ENCODE peak calls at places on chromosomes 4 and X, in ten cellular contexts. Z is heart right ventricle; F is Panc1; P is A549; S is RWPE1; K is H9; N is fibroblast of lung; T is ascending aorta; W is IMR-90; V is CD8-positive, alpha-beta T cell. L is an unnamed sample.

GRCh38 chr4:180189639-180190038 is 2053.6 kb upstream of the TENM3 start:
- DNase-seq in K (no peak), Z (no peak), P (no peak), V (no peak), F (no peak), S (no peak), N (no peak), W (peak), T (no peak), L (no peak)

GRCh38 chr4:188403272-188403671 is 264.0 kb downstream of the TRIML1 start:
- DNase-seq in N (no peak), T (no peak), Z (no peak), P (no peak), S (no peak), V (no peak), K (peak), F (no peak), W (no peak), L (no peak)

GRCh38 chr4:6606465-6607235 is 31.7 kb downstream of the MAN2B2 start:
- DNase-seq in F (no peak), N (no peak), W (no peak), K (no peak), T (no peak), P (no peak), S (no peak), V (no peak), Z (no peak), L (no peak)

GRCh38 chrX:108735087-108735679 is 1.2 kb downstream of the IRS4 start:
- DNase-seq in W (no peak), T (no peak), V (no peak), P (peak), S (no peak), N (no peak), F (no peak), K (peak), Z (no peak), L (no peak)

GRCh38 chr4:149145803-149146202 is 669.8 kb downstream of the IQCM start:
- DNase-seq in N (peak), P (no peak), T (no peak), Z (no peak), S (no peak), W (peak), F (no peak), V (no peak), K (no peak), L (no peak)

GRCh38 chrX:97740886-97741285 is 857.2 kb downstream of the RPA4 start:
- DNase-seq in W (no peak), V (no peak), N (peak), F (no peak), S (no peak), K (no peak), T (no peak), P (no peak), Z (no peak), L (no peak)

GRCh38 chr4:2408401-2408958 is 10.0 kb downstream of the ZFYVE28 start:
- DNase-seq in K (peak), T (no peak), P (no peak), V (no peak), W (no peak), S (peak), N (no peak), Z (no peak), F (no peak), L (no peak)

GRCh38 chrX:153549231-153549630 is 31.8 kb downstream of the ATP2B3 start:
- DNase-seq in F (no peak), Z (no peak), K (no peak), T (no peak), N (no peak), W (no peak), V (no peak), S (no peak), P (no peak), L (no peak)

GRCh38 chr4:2253160-2254084 is 8.5 kb downstream of the MXD4 start:
- DNase-seq in F (no peak), V (no peak), S (no peak), P (no peak), T (peak), W (no peak), Z (peak), K (no peak), N (no peak), L (peak)

GRCh38 chrX:54089191-54089590 is 44.9 kb upstream of the PHF8 start:
- DNase-seq in P (no peak), K (no peak), V (no peak), W (no peak), Z (no peak), F (no peak), N (no peak), T (no peak), S (no peak), L (no peak)

GRCh38 chr4:75895744-75896314 is 6.4 kb downstream of the PPEF2 start:
- DNase-seq in P (peak), K (peak), N (no peak), F (peak), V (no peak), W (peak), S (peak), Z (no peak), T (no peak), L (no peak)

GRCh38 chr4:110653602-110654253 is 30.9 kb upstream of the PITX2 start:
- DNase-seq in Z (no peak), S (no peak), N (no peak), K (no peak), V (no peak), W (no peak), T (no peak), P (no peak), F (no peak), L (no peak)

GRCh38 chr4:25442863-25443307 is 65.8 kb downstream of the ANAPC4 start:
- DNase-seq in F (no peak), Z (no peak), N (no peak), T (no peak), W (no peak), S (no peak), V (no peak), P (no peak), K (no peak), L (no peak)

GRCh38 chrX:24149346-24150050 is at the start of gene ZFX:
- DNase-seq in F (no peak), N (peak), Z (peak), P (no peak), K (peak), V (peak), W (peak), S (no peak), T (no peak), L (peak)

GRCh38 chr4:143185253-143186107 is 763 bp downstream of the USP38 start:
- DNase-seq in Z (no peak), K (peak), F (no peak), N (peak), V (no peak), P (no peak), W (peak), T (no peak), S (peak), L (peak)

GRCh38 chrX:154526901-154527675 is 11.1 kb upstream of the FAM3A start:
- DNase-seq in W (peak), F (no peak), K (peak), S (peak), N (peak), V (no peak), T (no peak), P (no peak), Z (peak), L (peak)

GRCh38 chrX:9873360-9873759 is 87.1 kb downstream of the SHROOM2 start:
- DNase-seq in P (no peak), N (no peak), W (no peak), T (no peak), V (no peak), S (no peak), Z (no peak), K (no peak), F (no peak), L (no peak)

GRCh38 chrX:105876658-105877057 is 54.3 kb downstream of the NRK start:
- DNase-seq in T (no peak), N (no peak), Z (no peak), F (no peak), S (no peak), W (peak), P (no peak), K (no peak), V (no peak), L (no peak)

GRCh38 chr4:148883435-148883834 is 441.2 kb upstream of the NR3C2 start:
- DNase-seq in Z (no peak), P (no peak), F (no peak), K (no peak), V (no peak), S (no peak), W (no peak), N (no peak), T (no peak), L (no peak)

GRCh38 chrX:105221374-105221773 is 880 bp upstream of the TEX13A start:
- DNase-seq in Z (no peak), K (no peak), T (no peak), P (no peak), N (no peak), W (no peak), F (no peak), S (no peak), V (no peak), L (no peak)

GRCh38 chrX:25020391-25021131 is 4.8 kb upstream of the ARX start:
- DNase-seq in F (no peak), K (peak), W (no peak), S (no peak), V (no peak), T (no peak), P (peak), Z (no peak), N (no peak), L (no peak)

GRCh38 chr4:1058198-1058996 is 47.0 kb downstream of the FGFRL1 start:
- DNase-seq in W (no peak), Z (no peak), F (no peak), N (no peak), S (no peak), T (no peak), V (no peak), K (peak), P (no peak), L (peak)

GRCh38 chrX:51459125-51459524 is 37.3 kb downstream of the NUDT11 start:
- DNase-seq in W (peak), V (no peak), Z (no peak), T (no peak), K (no peak), F (no peak), N (peak), S (no peak), P (no peak), L (no peak)

GRCh38 chrX:121755541-121755940 is 708.1 kb downstream of the GLUD2 start:
- DNase-seq in N (peak), T (no peak), K (no peak), F (no peak), P (no peak), S (no peak), Z (no peak), V (no peak), W (no peak), L (no peak)

GRCh38 chr4:40329805-40330204 is 5.3 kb upstream of the CHRNA9 start:
- DNase-seq in N (no peak), V (no peak), S (no peak), F (no peak), Z (no peak), P (no peak), K (no peak), W (no peak), T (no peak), L (no peak)

GRCh38 chrX:20224814-20225487 is 41.8 kb downstream of the RPS6KA3 start:
- DNase-seq in F (no peak), T (no peak), S (no peak), W (peak), P (no peak), Z (no peak), N (peak), V (no peak), K (no peak), L (no peak)

GRCh38 chrX:30504309-30504708 is 73.3 kb downstream of the TASL start:
- DNase-seq in P (no peak), T (no peak), N (peak), Z (no peak), W (peak), S (no peak), K (no peak), F (no peak), V (no peak), L (no peak)

GRCh38 chr4:78222575-78223186 is 165.6 kb downstream of the FRAS1 start:
- DNase-seq in F (no peak), Z (no peak), K (peak), W (no peak), T (no peak), V (no peak), P (no peak), S (no peak), N (no peak), L (no peak)

GRCh38 chr4:113869743-113870375 is 108.3 kb upstream of the CAMK2D start:
- DNase-seq in Z (no peak), T (no peak), F (no peak), N (peak), S (peak), P (no peak), K (no peak), V (no peak), W (peak), L (no peak)

GRCh38 chr4:127249066-127249766 is 383.5 kb upstream of the INTU start:
- DNase-seq in K (no peak), T (no peak), V (no peak), Z (no peak), F (no peak), S (no peak), W (peak), N (peak), P (no peak), L (no peak)

GRCh38 chr4:6523251-6523650 is 50.8 kb upstream of the PPP2R2C start:
- DNase-seq in V (no peak), Z (no peak), N (no peak), P (no peak), W (peak), T (no peak), K (no peak), F (no peak), S (no peak), L (no peak)

GRCh38 chrX:115602729-115603389 is 41.9 kb downstream of the PLS3 start:
- DNase-seq in Z (no peak), W (no peak), V (no peak), S (no peak), F (peak), K (no peak), N (peak), T (no peak), P (no peak), L (no peak)

GRCh38 chrX:153800177-153800722 is 5.8 kb downstream of the SSR4 start:
- DNase-seq in K (no peak), F (no peak), S (no peak), N (no peak), W (no peak), Z (peak), P (no peak), V (no peak), T (no peak), L (no peak)

GRCh38 chr4:15469402-15470148 is at the start of gene CC2D2A:
- DNase-seq in P (peak), K (peak), N (peak), Z (no peak), F (no peak), T (no peak), V (no peak), S (no peak), W (peak), L (no peak)

GRCh38 chr4:16573744-16574143 is 324.7 kb downstream of the LDB2 start:
- DNase-seq in N (peak), T (no peak), W (peak), S (no peak), K (no peak), Z (no peak), V (no peak), P (no peak), F (no peak), L (no peak)

GRCh38 chr4:64144994-64145393 is 264.3 kb downstream of the TECRL start:
- DNase-seq in Z (no peak), P (no peak), V (no peak), K (no peak), W (no peak), T (no peak), S (peak), F (no peak), N (no peak), L (no peak)

GRCh38 chrX:11499076-11500044 is 166.4 kb downstream of the ARHGAP6 start:
- DNase-seq in T (no peak), Z (no peak), N (peak), W (peak), V (no peak), P (no peak), F (no peak), S (no peak), K (no peak), L (no peak)

DNA sequence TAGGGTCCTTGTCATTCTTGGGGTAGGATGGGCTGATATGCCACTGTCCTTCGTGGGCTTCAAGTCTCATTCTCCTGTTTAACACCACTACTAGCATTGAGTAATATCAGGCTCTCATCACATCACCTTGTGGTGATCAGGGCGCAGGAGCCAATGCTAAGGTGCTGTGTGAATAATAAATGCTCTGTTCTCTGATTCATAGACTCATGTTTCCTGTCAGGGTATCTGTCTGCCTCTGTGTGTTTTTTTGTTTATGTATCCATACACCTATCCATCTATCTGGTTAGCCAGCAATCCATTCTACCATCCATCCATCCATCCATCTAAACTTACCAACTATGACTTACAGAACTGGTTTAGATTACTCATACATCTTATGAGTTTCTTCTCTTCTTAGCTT is 525.1 kb upstream of the ATOH1 start:
- DNase-seq in W (no peak), Z (no peak), N (no peak), T (no peak), F (no peak), S (no peak), K (no peak), V (no peak), P (no peak), L (no peak)
- TF ChIP-seq CTCF in W (no peak), Z (no peak), N (no peak), T (no peak), F (no peak), S (no peak), K (no peak), V (no peak), P (no peak), L (no peak)

DNA sequence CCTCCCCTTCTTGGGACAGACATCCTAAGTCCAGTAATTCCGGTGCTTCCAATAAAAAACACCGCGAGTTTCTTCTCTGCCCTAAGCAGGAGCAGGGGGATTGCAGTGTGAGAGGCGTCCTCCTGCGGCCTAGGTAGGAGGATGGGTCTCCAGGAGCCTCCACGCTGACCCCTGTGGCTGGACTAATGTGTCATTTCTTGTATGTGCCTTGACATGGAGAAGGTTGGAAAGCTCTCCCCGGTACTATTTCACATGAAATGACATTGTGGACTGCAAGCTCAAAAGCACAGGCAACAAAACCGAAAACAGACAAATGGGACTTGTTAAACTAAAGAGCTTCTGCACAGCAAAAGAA is 66.6 kb upstream of the ENPP6 start:
- DNase-seq in T (no peak), F (no peak), N (no peak), W (no peak), P (no peak), Z (no peak), K (no peak), S (no peak), V (no peak), L (no peak)
- H3K27ac ChIP-seq in T (no peak), F (no peak), N (no peak), W (no peak), P (no peak), Z (no peak), K (no peak), S (no peak), V (no peak), L (peak)

DNA sequence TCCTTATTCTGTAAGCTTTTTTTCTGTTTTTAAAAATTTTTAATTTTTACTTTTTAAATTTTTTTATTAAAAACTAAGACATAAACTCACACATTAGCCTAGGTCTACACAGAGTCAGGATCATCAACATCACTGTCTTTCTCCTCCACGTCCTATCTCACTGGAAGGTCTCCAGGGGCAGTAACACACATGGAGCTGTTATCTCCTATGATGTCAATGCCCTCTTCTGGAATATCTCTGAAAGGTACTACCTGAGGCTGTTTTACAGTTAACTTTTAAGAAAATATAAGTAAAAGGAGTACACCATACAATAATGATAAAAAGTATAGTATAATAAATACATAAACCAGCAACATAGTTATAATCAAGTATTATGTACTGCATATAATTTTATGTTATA is 21.2 kb downstream of the IL15 start:
- DNase-seq in S (no peak), F (no peak), V (no peak), P (no peak), Z (no peak), W (no peak), N (no peak), T (no peak), K (no peak), L (no peak)
- TF ChIP-seq CTCF in S (no peak), F (no peak), V (no peak), P (no peak), Z (no peak), W (no peak), N (no peak), T (no peak), K (peak), L (no peak)

DNA sequence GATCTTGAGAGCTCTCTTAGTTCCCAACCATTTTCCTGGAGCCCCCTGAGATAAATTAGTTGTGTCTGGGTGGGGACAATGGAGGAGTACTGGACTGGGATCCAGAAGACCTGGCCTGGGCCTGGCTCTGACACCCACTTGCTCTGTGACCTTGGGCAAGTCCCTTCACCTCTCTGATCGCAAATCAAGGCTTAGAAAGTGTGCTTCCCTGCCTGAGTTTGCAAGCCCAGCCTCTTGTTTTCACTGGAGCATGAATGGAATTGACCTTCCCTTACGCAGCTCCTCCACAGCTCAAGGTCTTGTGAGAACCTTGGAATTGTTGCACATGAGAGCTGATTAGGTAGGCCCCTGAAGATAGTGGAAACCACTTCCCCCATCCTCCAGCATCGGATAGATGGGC is 27.3 kb downstream of the PJA1 start:
- DNase-seq in S (no peak), F (no peak), P (no peak), K (no peak), Z (no peak), W (no peak), N (no peak), T (no peak), V (no peak), L (no peak)
- H3K27ac ChIP-seq in S (no peak), F (no peak), P (no peak), K (peak), Z (no peak), W (peak), N (peak), T (no peak), V (no peak), L (no peak)

DNA sequence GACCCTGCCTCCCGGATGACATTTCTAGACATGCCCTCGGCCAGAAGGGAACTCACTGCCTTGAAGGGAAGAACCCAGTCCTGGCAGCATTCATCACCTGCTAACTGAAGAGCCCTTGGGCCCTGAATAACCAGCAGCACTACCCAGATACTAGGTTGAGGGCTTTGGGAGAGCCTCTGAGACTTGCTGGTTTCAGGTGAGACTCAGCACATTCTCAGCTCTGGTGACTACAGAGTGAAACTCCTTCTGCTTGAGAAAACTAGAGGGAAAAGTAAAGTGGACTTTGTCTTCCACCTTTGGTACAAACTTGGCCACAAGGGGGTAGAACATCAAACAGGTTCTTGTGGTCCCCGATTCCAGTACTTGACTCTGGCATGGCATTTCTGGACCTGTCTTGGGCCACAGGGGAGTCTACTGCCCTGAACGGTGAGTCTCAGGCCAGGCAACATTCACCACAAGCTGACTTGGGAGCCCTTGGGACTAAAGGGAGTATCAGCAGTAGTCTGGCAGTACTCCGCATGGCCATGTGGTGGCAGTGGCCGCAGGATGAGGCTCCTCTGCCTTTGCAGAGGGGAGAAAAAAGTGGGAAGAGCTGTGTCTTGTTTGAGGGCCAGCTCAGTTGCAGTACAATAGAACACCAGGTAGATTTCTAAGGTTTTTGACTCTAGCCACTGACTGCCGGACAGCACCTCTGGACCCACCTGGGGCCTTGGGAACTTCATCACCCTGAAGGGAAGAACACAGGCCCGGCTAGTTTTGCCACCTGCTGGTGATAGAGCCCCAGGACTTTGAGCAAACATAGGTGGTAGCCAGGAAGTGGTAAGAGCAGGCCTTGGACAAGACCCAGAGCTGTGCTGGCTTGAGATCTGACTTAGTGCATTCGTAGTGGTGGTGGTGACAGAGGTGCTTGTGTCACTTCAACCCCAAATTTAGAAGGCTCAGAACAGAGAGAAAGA is 414.8 kb downstream of the OPHN1 start:
- DNase-seq in Z (no peak), P (no peak), S (no peak), V (no peak), K (peak), T (no peak), W (peak), F (no peak), N (peak), L (no peak)
- TF ChIP-seq CTCF in Z (no peak), P (peak), S (no peak), V (no peak), K (peak), T (no peak), W (peak), F (peak), N (peak), L (no peak)